ENCODE peak calls at places on chromosome 6, in seven cellular contexts. M is small intestine; B is NAMALWA; I is fibroblast of lung; V is fibroblast of pulmonary artery; K is stimulated activated CD4-positive, alpha-beta T cell treated with anti-CD3 and anti-CD28 coated beads, TNF-alpha, amount 100 ng/mL, for 24 hours; Y is cerebellum. F is an unnamed sample.

GRCh38 chr6:143064996-143065683 is 4.5 kb downstream of the AIG1 start:
- DNase-seq in M (peak), B (no peak), I (peak), V (peak), K (no peak), Y (no peak), F (no peak)

GRCh38 chr6:45416700-45417099 is 39.0 kb upstream of the SUPT3H start:
- DNase-seq in M (no peak), B (no peak), I (peak), V (no peak), K (no peak), Y (no peak), F (no peak)

GRCh38 chr6:157187182-157188093 is 135.9 kb downstream of the TMEM242 start:
- DNase-seq in M (peak), B (no peak), I (peak), V (no peak), K (no peak), Y (peak), F (peak)

GRCh38 chr6:127120787-127121636 is 2.5 kb downstream of the RSPO3 start:
- DNase-seq in M (peak), B (peak), I (peak), V (peak), K (peak), Y (peak), F (peak)

GRCh38 chr6:84766796-84767590 is 2.6 kb upstream of the TBX18 start:
- DNase-seq in M (no peak), B (no peak), I (no peak), V (peak), K (no peak), Y (no peak), F (no peak)

GRCh38 chr6:146881228-146882181 is 282.7 kb downstream of the ADGB start:
- DNase-seq in M (no peak), B (no peak), I (no peak), V (no peak), K (no peak), Y (no peak), F (no peak)

GRCh38 chr6:29011276-29011734 is 6.2 kb upstream of the ZNF311 start:
- DNase-seq in M (peak), B (no peak), I (peak), V (peak), K (peak), Y (peak), F (peak)

GRCh38 chr6:40996591-40997247 is 42.3 kb downstream of the UNC5CL start:
- DNase-seq in M (peak), B (no peak), I (no peak), V (peak), K (no peak), Y (no peak), F (no peak)

GRCh38 chr6:22848121-22848520 is 278.8 kb downstream of the HDGFL1 start:
- DNase-seq in M (no peak), B (no peak), I (no peak), V (no peak), K (no peak), Y (no peak), F (no peak)

F was measured in fibroblast of the aortic adventitia.